ENCODE peak calls at places on chromosomes 11 and 22, in four cellular contexts. One of them, this sample, is unnamed.
A peak's percentile ranks its signal among the peaks of the same experiment; 100 is the strongest.

GRCh38 chr11:844693-845644 is 2.3 kb downstream of the TSPAN4 start:
- DNase-seq in WERI-Rb-1: peak; percentile 67
- DNase-seq in AG04450: peak; percentile 71
- DNase-seq in fibroblast of mammary gland: peak; percentile 94
- DNase-seq in this sample: no peak

GRCh38 chr11:48013269-48013901 is 33.0 kb downstream of the PTPRJ start:
- DNase-seq in AG04450: no peak
- DNase-seq in WERI-Rb-1: no peak
- DNase-seq in fibroblast of mammary gland: no peak
- DNase-seq in this sample: peak; percentile 70

GRCh38 chr22:36352775-36353507 is 34.8 kb downstream of the MYH9 start:
- DNase-seq in AG04450: peak; percentile 72
- DNase-seq in WERI-Rb-1: no peak
- DNase-seq in fibroblast of mammary gland: peak; percentile 91
- DNase-seq in this sample: no peak

GRCh38 chr11:83002522-83002921 is 69.2 kb downstream of the RAB30 start:
- DNase-seq in WERI-Rb-1: no peak
- DNase-seq in fibroblast of mammary gland: no peak
- DNase-seq in AG04450: no peak
- DNase-seq in this sample: no peak

GRCh38 chr11:94851864-94852581 is 83.9 kb downstream of the AMOTL1 start:
- DNase-seq in AG04450: no peak
- DNase-seq in fibroblast of mammary gland: no peak
- DNase-seq in WERI-Rb-1: no peak
- DNase-seq in this sample: no peak

GRCh38 chr11:12981879-12982531 is 27.1 kb upstream of the RASSF10 start:
- DNase-seq in AG04450: no peak
- DNase-seq in fibroblast of mammary gland: peak; percentile 18
- DNase-seq in WERI-Rb-1: no peak
- DNase-seq in this sample: no peak

GRCh38 chr11:119536801-119537200 is 113.8 kb upstream of the THY1 start:
- DNase-seq in AG04450: no peak
- DNase-seq in fibroblast of mammary gland: no peak
- DNase-seq in WERI-Rb-1: peak; percentile 62
- DNase-seq in this sample: no peak

GRCh38 chr11:126048198-126048597 is 14.5 kb downstream of the CDON start:
- DNase-seq in WERI-Rb-1: no peak
- DNase-seq in fibroblast of mammary gland: no peak
- DNase-seq in AG04450: no peak
- DNase-seq in this sample: no peak

GRCh38 chr11:95575517-95575916 is 214.1 kb downstream of the FAM76B start:
- DNase-seq in AG04450: no peak
- DNase-seq in WERI-Rb-1: no peak
- DNase-seq in fibroblast of mammary gland: peak; percentile 81
- DNase-seq in this sample: no peak

GRCh38 chr11:117657801-117658200 is 139.2 kb downstream of the DSCAML1 start:
- DNase-seq in WERI-Rb-1: no peak
- DNase-seq in AG04450: no peak
- DNase-seq in fibroblast of mammary gland: no peak
- DNase-seq in this sample: no peak

GRCh38 chr11:8192016-8192895 is 23.4 kb upstream of the RIC3 start:
- DNase-seq in AG04450: peak; percentile 32
- DNase-seq in fibroblast of mammary gland: peak; percentile 69
- DNase-seq in WERI-Rb-1: peak; percentile 79
- DNase-seq in this sample: no peak

GRCh38 chr11:33970984-33971466 is 79.1 kb upstream of the LMO2 start:
- DNase-seq in fibroblast of mammary gland: peak; percentile 64
- DNase-seq in WERI-Rb-1: peak; percentile 69
- DNase-seq in AG04450: peak; percentile 4
- DNase-seq in this sample: no peak

GRCh38 chr11:103877221-103877620 is 159.2 kb upstream of the DDI1 start:
- DNase-seq in WERI-Rb-1: peak; percentile 11
- DNase-seq in AG04450: no peak
- DNase-seq in fibroblast of mammary gland: peak; percentile 30
- DNase-seq in this sample: no peak

GRCh38 chr11:72721689-72722049 is 30.5 kb downstream of the ARAP1 start:
- DNase-seq in AG04450: no peak
- DNase-seq in fibroblast of mammary gland: peak; percentile 38
- DNase-seq in WERI-Rb-1: no peak
- DNase-seq in this sample: no peak

GRCh38 chr11:120871924-120872323 is 152.0 kb upstream of the TBCEL start:
- DNase-seq in AG04450: no peak
- DNase-seq in fibroblast of mammary gland: no peak
- DNase-seq in WERI-Rb-1: no peak
- DNase-seq in this sample: no peak

DNA sequence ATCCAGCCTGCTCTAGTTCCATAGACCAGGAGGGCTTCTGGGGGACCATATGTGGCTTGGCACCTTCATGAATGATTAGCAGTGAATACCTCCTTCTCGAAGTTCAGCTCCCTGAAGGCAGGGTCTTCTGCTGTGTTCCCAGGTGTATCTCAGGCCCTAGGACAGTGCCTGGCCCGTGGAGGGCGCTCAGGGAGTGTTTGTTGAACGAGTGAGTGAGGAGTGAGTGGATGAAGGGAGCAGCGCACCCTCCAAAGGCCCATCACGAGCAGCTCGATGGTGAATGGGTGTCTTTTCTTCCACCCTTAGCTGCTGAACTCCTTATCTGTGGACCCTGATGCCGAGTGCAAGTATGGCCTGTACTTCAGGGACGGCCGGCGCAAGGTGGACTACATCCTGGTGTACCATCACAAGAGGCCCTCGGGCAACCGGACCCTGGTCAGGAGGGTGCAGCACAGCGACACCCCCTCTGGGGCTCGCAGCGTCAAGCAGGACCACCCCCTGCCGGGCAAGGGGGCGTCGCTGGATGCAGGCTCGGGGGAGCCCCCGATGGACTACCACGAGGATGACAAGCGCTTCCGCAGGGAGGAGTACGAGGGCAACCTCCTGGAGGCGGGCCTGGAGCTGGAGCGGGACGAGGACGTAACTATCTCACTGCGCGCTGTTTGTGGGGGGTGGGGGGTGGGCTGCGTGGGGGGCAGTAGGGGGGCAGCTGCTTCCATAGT is 9.5 kb downstream of the ANO1 start:
- DNase-seq in fibroblast of mammary gland: no peak
- DNase-seq in AG04450: no peak
- DNase-seq in WERI-Rb-1: peak; percentile 48
- DNase-seq in this sample: no peak
- TF ChIP-seq CTCF in fibroblast of mammary gland: no peak
- TF ChIP-seq CTCF in AG04450: no peak
- TF ChIP-seq CTCF in WERI-Rb-1: peak; percentile 39
- TF ChIP-seq CTCF in this sample: no peak

GRCh38 chr11:62922653-62923371 is 1.6 kb upstream of the CHRM1 start:
- DNase-seq in WERI-Rb-1: no peak
- DNase-seq in fibroblast of mammary gland: peak; percentile 30
- DNase-seq in AG04450: no peak
- DNase-seq in this sample: no peak
- TF ChIP-seq CTCF in WERI-Rb-1: peak; percentile 55
- TF ChIP-seq CTCF in fibroblast of mammary gland: peak; percentile 46
- TF ChIP-seq CTCF in AG04450: peak; percentile 55
- TF ChIP-seq CTCF in this sample: peak; percentile 60

DNA sequence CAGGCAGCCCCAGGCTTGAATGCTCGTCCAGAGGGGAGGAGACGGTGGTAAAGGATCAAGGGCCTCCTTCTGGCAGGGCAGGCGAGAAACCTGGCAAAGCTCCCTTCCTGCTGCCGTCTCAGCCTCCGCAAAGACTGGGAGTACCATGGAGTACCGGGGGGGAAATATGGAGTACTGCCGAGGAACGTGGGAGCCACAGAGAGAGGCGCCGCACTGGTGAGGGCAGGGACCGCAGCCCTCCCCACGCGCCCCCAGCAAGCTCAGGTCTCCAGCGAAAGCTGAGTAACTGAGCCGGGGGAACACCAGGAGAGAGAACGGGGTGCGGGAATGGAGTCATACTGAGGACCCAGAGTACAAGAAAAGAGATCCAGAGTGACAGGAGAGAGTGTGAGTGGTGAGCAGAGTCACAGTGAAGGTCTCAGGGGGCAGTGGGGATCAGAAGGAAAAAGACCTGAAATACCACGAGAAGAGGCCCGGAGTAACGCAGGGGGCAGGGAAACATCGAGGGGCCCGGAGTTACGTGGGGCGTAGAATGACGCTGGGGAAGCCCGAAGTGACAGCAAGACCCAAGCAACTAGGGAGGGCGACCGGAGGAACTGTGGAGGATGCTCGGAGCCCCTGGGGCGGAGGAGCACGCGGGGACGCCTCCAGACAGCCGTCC is 740 bp downstream of the EML3 start:
- DNase-seq in fibroblast of mammary gland: peak; percentile 76
- DNase-seq in AG04450: no peak
- DNase-seq in WERI-Rb-1: peak; percentile 51
- DNase-seq in this sample: no peak
- TF ChIP-seq CTCF in fibroblast of mammary gland: no peak
- TF ChIP-seq CTCF in AG04450: no peak
- TF ChIP-seq CTCF in WERI-Rb-1: no peak
- TF ChIP-seq CTCF in this sample: peak; percentile 50

GRCh38 chr22:19035474-19036228 is 86.6 kb downstream of the DGCR2 start:
- DNase-seq in fibroblast of mammary gland: no peak
- DNase-seq in WERI-Rb-1: peak; percentile 68
- DNase-seq in AG04450: no peak
- DNase-seq in this sample: no peak
- TF ChIP-seq CTCF in fibroblast of mammary gland: no peak
- TF ChIP-seq CTCF in WERI-Rb-1: peak; percentile 51
- TF ChIP-seq CTCF in AG04450: no peak
- TF ChIP-seq CTCF in this sample: no peak

GRCh38 chr11:133219543-133219942 is 312.8 kb downstream of the OPCML start:
- DNase-seq in AG04450: no peak
- DNase-seq in WERI-Rb-1: no peak
- DNase-seq in fibroblast of mammary gland: no peak
- DNase-seq in this sample: no peak
- TF ChIP-seq CTCF in AG04450: no peak
- TF ChIP-seq CTCF in WERI-Rb-1: peak; percentile 25
- TF ChIP-seq CTCF in fibroblast of mammary gland: no peak
- TF ChIP-seq CTCF in this sample: no peak

GRCh38 chr22:31442768-31443489 is 43.5 kb downstream of the DRG1 start:
- DNase-seq in fibroblast of mammary gland: no peak
- DNase-seq in AG04450: no peak
- DNase-seq in WERI-Rb-1: no peak
- DNase-seq in this sample: no peak

GRCh38 chr22:31443516-31443915 is 44.1 kb downstream of the DRG1 start:
- DNase-seq in fibroblast of mammary gland: no peak
- DNase-seq in AG04450: no peak
- DNase-seq in WERI-Rb-1: no peak
- DNase-seq in this sample: no peak

GRCh38 chr22:31440681-31441080 is 41.3 kb downstream of the DRG1 start:
- DNase-seq in AG04450: no peak
- DNase-seq in fibroblast of mammary gland: no peak
- DNase-seq in WERI-Rb-1: no peak
- DNase-seq in this sample: no peak

GRCh38 chr22:31439805-31440204 is 40.4 kb downstream of the DRG1 start:
- DNase-seq in fibroblast of mammary gland: no peak
- DNase-seq in WERI-Rb-1: no peak
- DNase-seq in AG04450: no peak
- DNase-seq in this sample: no peak

GRCh38 chr22:31441652-31442051 is 42.2 kb downstream of the DRG1 start:
- DNase-seq in AG04450: no peak
- DNase-seq in fibroblast of mammary gland: no peak
- DNase-seq in WERI-Rb-1: no peak
- DNase-seq in this sample: no peak
- TF ChIP-seq CTCF in AG04450: no peak
- TF ChIP-seq CTCF in fibroblast of mammary gland: no peak
- TF ChIP-seq CTCF in WERI-Rb-1: no peak
- TF ChIP-seq CTCF in this sample: no peak

GRCh38 chr22:19832476-19833108 is 22.1 kb downstream of the GNB1L start:
- DNase-seq in AG04450: no peak
- DNase-seq in fibroblast of mammary gland: no peak
- DNase-seq in WERI-Rb-1: no peak
- DNase-seq in this sample: no peak
- TF ChIP-seq CTCF in AG04450: no peak
- TF ChIP-seq CTCF in fibroblast of mammary gland: no peak
- TF ChIP-seq CTCF in WERI-Rb-1: no peak
- TF ChIP-seq CTCF in this sample: no peak

This sample was measured in chondrocyte.